ENCODE peak calls at places on chromosome 9, in five cellular contexts. One of them, this sample, is unnamed. For H3K4me1 and H3K27me3, the result is how much of the 10 kb centered on the place peaks cover.

GRCh38 chr9:68507098-68507795 is 33.4 kb downstream of the TMEM252 start:
- DNase-seq in colonic mucosa: no peak
- DNase-seq in SK-N-SH: peak
- DNase-seq in pancreas: no peak
- DNase-seq in CD8-positive, alpha-beta memory T cell: no peak
- DNase-seq in this sample: no peak

GRCh38 chr9:677461-678097 is 163.9 kb upstream of the DMRT1 start:
- DNase-seq in colonic mucosa: no peak
- DNase-seq in SK-N-SH: no peak
- DNase-seq in pancreas: no peak
- DNase-seq in CD8-positive, alpha-beta memory T cell: no peak
- DNase-seq in this sample: peak

GRCh38 chr9:97900738-97901565 is 21.3 kb downstream of the TRMO start:
- DNase-seq in colonic mucosa: no peak
- DNase-seq in SK-N-SH: peak
- DNase-seq in pancreas: peak
- DNase-seq in CD8-positive, alpha-beta memory T cell: peak
- DNase-seq in this sample: peak

GRCh38 chr9:117189121-117189520 is 225.7 kb downstream of the ASTN2 start:
- DNase-seq in colonic mucosa: no peak
- DNase-seq in SK-N-SH: no peak
- DNase-seq in pancreas: no peak
- DNase-seq in CD8-positive, alpha-beta memory T cell: no peak
- DNase-seq in this sample: no peak

GRCh38 chr9:70746760-70747159 is 332.3 kb upstream of the KLF9 start:
- DNase-seq in colonic mucosa: no peak
- DNase-seq in SK-N-SH: no peak
- DNase-seq in pancreas: no peak
- DNase-seq in CD8-positive, alpha-beta memory T cell: no peak
- DNase-seq in this sample: no peak

GRCh38 chr9:91246842-91247241 is 114.9 kb downstream of the AUH start:
- DNase-seq in colonic mucosa: no peak
- DNase-seq in SK-N-SH: no peak
- DNase-seq in pancreas: no peak
- DNase-seq in CD8-positive, alpha-beta memory T cell: no peak
- DNase-seq in this sample: peak

GRCh38 chr9:138060365-138060764 is 182.8 kb downstream of the CACNA1B start:
- DNase-seq in colonic mucosa: no peak
- DNase-seq in SK-N-SH: no peak
- DNase-seq in pancreas: no peak
- DNase-seq in CD8-positive, alpha-beta memory T cell: no peak
- DNase-seq in this sample: no peak

GRCh38 chr9:479316-479715 is 264.7 kb downstream of the DOCK8 start:
- DNase-seq in colonic mucosa: no peak
- DNase-seq in SK-N-SH: no peak
- DNase-seq in pancreas: no peak
- DNase-seq in CD8-positive, alpha-beta memory T cell: no peak
- DNase-seq in this sample: peak

GRCh38 chr9:4297151-4297794 is 2.6 kb downstream of the GLIS3 start:
- DNase-seq in colonic mucosa: peak
- DNase-seq in SK-N-SH: peak
- DNase-seq in pancreas: peak
- DNase-seq in CD8-positive, alpha-beta memory T cell: peak
- DNase-seq in this sample: peak

GRCh38 chr9:124345063-124345462 is 70.2 kb downstream of the PSMB7 start:
- DNase-seq in colonic mucosa: no peak
- DNase-seq in SK-N-SH: no peak
- DNase-seq in pancreas: no peak
- DNase-seq in CD8-positive, alpha-beta memory T cell: no peak
- DNase-seq in this sample: no peak

GRCh38 chr9:92520837-92521236 is 15.0 kb downstream of the ECM2 start:
- DNase-seq in colonic mucosa: no peak
- DNase-seq in SK-N-SH: no peak
- DNase-seq in pancreas: no peak
- DNase-seq in CD8-positive, alpha-beta memory T cell: no peak
- DNase-seq in this sample: no peak

GRCh38 chr9:99677281-99677680 is 144.4 kb upstream of the NR4A3 start:
- DNase-seq in colonic mucosa: no peak
- DNase-seq in SK-N-SH: no peak
- DNase-seq in pancreas: no peak
- DNase-seq in CD8-positive, alpha-beta memory T cell: no peak
- DNase-seq in this sample: peak

GRCh38 chr9:134326754-134327526 is 685 bp downstream of the RXRA start:
- DNase-seq in colonic mucosa: peak
- DNase-seq in SK-N-SH: peak
- DNase-seq in pancreas: peak
- DNase-seq in CD8-positive, alpha-beta memory T cell: no peak
- DNase-seq in this sample: peak

GRCh38 chr9:134324359-134325095 is 1.7 kb upstream of the RXRA start:
- DNase-seq in colonic mucosa: peak
- DNase-seq in SK-N-SH: no peak
- DNase-seq in pancreas: peak
- DNase-seq in CD8-positive, alpha-beta memory T cell: no peak
- DNase-seq in this sample: no peak

GRCh38 chr9:134325813-134326753 is at the start of gene RXRA:
- DNase-seq in colonic mucosa: peak
- DNase-seq in SK-N-SH: peak
- DNase-seq in pancreas: peak
- DNase-seq in CD8-positive, alpha-beta memory T cell: peak
- DNase-seq in this sample: peak

GRCh38 chr9:134323741-134324358 is 2.4 kb upstream of the RXRA start:
- DNase-seq in colonic mucosa: peak
- DNase-seq in SK-N-SH: no peak
- DNase-seq in pancreas: peak
- DNase-seq in CD8-positive, alpha-beta memory T cell: no peak
- DNase-seq in this sample: peak

DNA sequence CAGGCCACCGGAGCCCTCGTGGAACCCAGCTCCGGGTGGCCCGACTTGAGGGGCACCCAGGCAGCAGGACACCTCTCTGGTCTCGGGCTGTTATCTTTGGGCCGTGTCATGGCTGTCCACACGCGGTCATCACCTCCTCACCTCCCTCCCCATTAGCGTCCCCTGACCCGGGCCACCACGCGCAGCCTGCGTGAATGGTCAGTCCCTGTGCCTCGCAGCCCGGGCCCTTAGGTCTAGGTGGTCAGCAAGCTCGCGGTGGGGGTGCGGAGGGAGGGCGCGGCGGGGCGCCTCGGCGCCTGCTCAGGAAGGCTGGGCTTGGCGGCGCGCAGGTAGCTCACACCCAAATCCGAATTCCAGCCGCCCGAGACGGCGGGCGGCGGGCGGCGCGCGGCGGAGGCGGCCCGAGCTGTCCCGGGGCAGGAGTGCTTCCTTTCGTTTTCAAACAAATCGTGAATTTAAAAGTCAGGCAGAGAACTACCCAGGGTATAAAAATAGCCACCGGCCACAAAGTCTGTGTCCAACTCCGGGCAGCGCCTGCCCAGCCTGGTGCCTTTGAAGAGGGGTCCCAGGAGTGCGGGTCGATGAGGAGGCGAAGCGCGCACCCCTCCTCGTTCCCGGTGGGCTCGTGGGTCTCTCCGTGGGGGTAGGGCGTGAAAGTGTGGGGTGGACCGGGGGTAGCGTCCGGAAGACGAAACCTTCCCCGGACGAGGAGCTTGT is 1.0 kb upstream of the RXRA start:
- DNase-seq in colonic mucosa: peak
- DNase-seq in SK-N-SH: no peak
- DNase-seq in pancreas: peak
- DNase-seq in CD8-positive, alpha-beta memory T cell: peak
- DNase-seq in this sample: peak
- H3K4me1 ChIP-seq in colonic mucosa: under half
- H3K4me1 ChIP-seq in SK-N-SH: under half
- H3K4me1 ChIP-seq in pancreas: under half
- H3K4me1 ChIP-seq in CD8-positive, alpha-beta memory T cell: under half
- H3K4me1 ChIP-seq in this sample: under half

DNA sequence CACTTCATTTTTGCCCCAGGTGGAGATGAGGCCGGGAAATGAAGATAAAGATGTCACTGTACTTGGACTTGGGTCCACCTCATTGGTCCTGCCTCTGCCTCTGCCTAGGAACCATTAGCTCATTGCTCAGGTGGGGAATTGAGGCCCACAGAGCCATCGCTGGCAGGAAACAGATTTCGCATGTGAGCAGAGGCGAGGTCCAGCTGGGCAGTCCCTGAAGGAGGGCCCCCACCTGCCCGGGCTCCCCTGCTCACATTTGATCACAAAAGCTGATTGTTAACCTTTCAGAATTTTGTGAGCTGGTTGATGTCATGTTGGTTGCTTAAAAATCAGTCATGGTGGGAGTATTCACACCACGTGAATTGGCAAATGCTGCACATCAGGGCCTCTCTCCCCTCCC is 273.8 kb upstream of the MVB12B start:
- DNase-seq in colonic mucosa: no peak
- DNase-seq in SK-N-SH: no peak
- DNase-seq in pancreas: no peak
- DNase-seq in CD8-positive, alpha-beta memory T cell: no peak
- DNase-seq in this sample: no peak
- H3K27me3 ChIP-seq in colonic mucosa: under half
- H3K27me3 ChIP-seq in SK-N-SH: under half
- H3K27me3 ChIP-seq in pancreas: under half
- H3K27me3 ChIP-seq in CD8-positive, alpha-beta memory T cell: under half
- H3K27me3 ChIP-seq in this sample: under half

GRCh38 chr9:89928521-89929275 is 323.9 kb downstream of the GADD45G start:
- DNase-seq in colonic mucosa: no peak
- DNase-seq in SK-N-SH: no peak
- DNase-seq in pancreas: no peak
- DNase-seq in CD8-positive, alpha-beta memory T cell: no peak
- DNase-seq in this sample: no peak
- H3K4me1 ChIP-seq in colonic mucosa: under half
- H3K4me1 ChIP-seq in SK-N-SH: under half
- H3K4me1 ChIP-seq in pancreas: under half
- H3K4me1 ChIP-seq in CD8-positive, alpha-beta memory T cell: under half
- H3K4me1 ChIP-seq in this sample: under half

DNA sequence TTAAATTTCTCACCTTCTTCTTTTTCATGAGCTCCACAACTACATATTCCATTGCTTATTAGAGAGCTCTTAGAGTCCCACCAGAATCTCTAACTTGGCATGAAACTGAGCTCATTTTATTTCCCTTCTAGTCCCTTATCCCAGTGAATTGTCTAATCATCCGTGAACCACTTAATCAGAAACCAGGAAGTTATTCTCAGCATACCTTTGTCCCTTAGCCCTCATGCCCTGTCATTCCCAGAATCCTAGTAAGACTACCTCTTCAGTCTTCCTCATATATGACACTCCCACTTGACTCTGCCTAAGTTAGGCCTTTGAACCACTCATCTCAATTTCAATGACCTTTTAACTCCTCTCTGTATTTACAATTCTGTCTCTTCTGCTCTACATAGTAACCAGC is 93.0 kb upstream of the PAPPA start:
- DNase-seq in colonic mucosa: no peak
- DNase-seq in SK-N-SH: no peak
- DNase-seq in pancreas: no peak
- DNase-seq in CD8-positive, alpha-beta memory T cell: no peak
- DNase-seq in this sample: no peak
- H3K27me3 ChIP-seq in colonic mucosa: under half
- H3K27me3 ChIP-seq in SK-N-SH: under half
- H3K27me3 ChIP-seq in pancreas: under half
- H3K27me3 ChIP-seq in CD8-positive, alpha-beta memory T cell: under half
- H3K27me3 ChIP-seq in this sample: under half

GRCh38 chr9:88219601-88220000 is 81.3 kb upstream of the SPATA31C2 start:
- DNase-seq in colonic mucosa: no peak
- DNase-seq in SK-N-SH: no peak
- DNase-seq in pancreas: no peak
- DNase-seq in CD8-positive, alpha-beta memory T cell: no peak
- DNase-seq in this sample: no peak
- H3K4me1 ChIP-seq in colonic mucosa: under half
- H3K4me1 ChIP-seq in SK-N-SH: under half
- H3K4me1 ChIP-seq in pancreas: under half
- H3K4me1 ChIP-seq in CD8-positive, alpha-beta memory T cell: under half
- H3K4me1 ChIP-seq in this sample: under half

GRCh38 chr9:16704489-16705111 is 165.9 kb downstream of the BNC2 start:
- DNase-seq in colonic mucosa: peak
- DNase-seq in SK-N-SH: peak
- DNase-seq in pancreas: no peak
- DNase-seq in CD8-positive, alpha-beta memory T cell: no peak
- DNase-seq in this sample: peak
- H3K27me3 ChIP-seq in colonic mucosa: under half
- H3K27me3 ChIP-seq in SK-N-SH: under half
- H3K27me3 ChIP-seq in pancreas: under half
- H3K27me3 ChIP-seq in CD8-positive, alpha-beta memory T cell: under half
- H3K27me3 ChIP-seq in this sample: under half

GRCh38 chr9:95008151-95008771 is 281.8 kb downstream of the AOPEP start:
- DNase-seq in colonic mucosa: peak
- DNase-seq in SK-N-SH: no peak
- DNase-seq in pancreas: no peak
- DNase-seq in CD8-positive, alpha-beta memory T cell: no peak
- DNase-seq in this sample: peak
- H3K4me1 ChIP-seq in colonic mucosa: under half
- H3K4me1 ChIP-seq in SK-N-SH: under half
- H3K4me1 ChIP-seq in pancreas: under half
- H3K4me1 ChIP-seq in CD8-positive, alpha-beta memory T cell: under half
- H3K4me1 ChIP-seq in this sample: under half

GRCh38 chr9:126663661-126664072 is 49.9 kb downstream of the LMX1B start:
- DNase-seq in colonic mucosa: no peak
- DNase-seq in SK-N-SH: no peak
- DNase-seq in pancreas: no peak
- DNase-seq in CD8-positive, alpha-beta memory T cell: no peak
- DNase-seq in this sample: no peak

GRCh38 chr9:126666155-126666803 is 52.6 kb downstream of the LMX1B start:
- DNase-seq in colonic mucosa: no peak
- DNase-seq in SK-N-SH: no peak
- DNase-seq in pancreas: no peak
- DNase-seq in CD8-positive, alpha-beta memory T cell: no peak
- DNase-seq in this sample: no peak

GRCh38 chr9:126667190-126668055 is 53.7 kb downstream of the LMX1B start:
- DNase-seq in colonic mucosa: peak
- DNase-seq in SK-N-SH: peak
- DNase-seq in pancreas: no peak
- DNase-seq in CD8-positive, alpha-beta memory T cell: no peak
- DNase-seq in this sample: no peak

GRCh38 chr9:126664893-126665695 is 51.4 kb downstream of the LMX1B start:
- DNase-seq in colonic mucosa: no peak
- DNase-seq in SK-N-SH: peak
- DNase-seq in pancreas: no peak
- DNase-seq in CD8-positive, alpha-beta memory T cell: no peak
- DNase-seq in this sample: no peak

DNA sequence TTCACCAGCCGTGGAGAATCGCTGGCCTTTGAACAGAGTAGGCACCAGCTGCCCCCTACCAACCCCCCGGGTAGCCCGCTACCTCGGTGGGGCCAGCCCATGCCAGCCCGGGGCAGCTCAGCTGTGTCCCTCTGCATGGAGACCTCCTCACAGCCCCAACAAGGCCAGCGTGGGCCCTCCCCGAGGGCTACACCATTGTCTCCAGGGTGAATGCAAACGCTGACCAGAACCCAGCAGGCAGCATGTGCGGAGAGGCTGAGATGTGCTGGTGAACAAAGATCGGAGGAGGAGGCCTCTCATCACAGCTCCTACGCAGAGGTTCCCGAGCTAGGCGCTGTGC is 51.9 kb downstream of the LMX1B start:
- DNase-seq in colonic mucosa: no peak
- DNase-seq in SK-N-SH: no peak
- DNase-seq in pancreas: no peak
- DNase-seq in CD8-positive, alpha-beta memory T cell: no peak
- DNase-seq in this sample: no peak
- H3K27me3 ChIP-seq in colonic mucosa: half or more
- H3K27me3 ChIP-seq in SK-N-SH: under half
- H3K27me3 ChIP-seq in pancreas: under half
- H3K27me3 ChIP-seq in CD8-positive, alpha-beta memory T cell: under half
- H3K27me3 ChIP-seq in this sample: under half

This sample was measured in fibroblast of lung.